ENCODE peak calls at places on chromosomes 13 and 19, in seven cellular contexts. V is esophagus squamous epithelium; W is pancreas; T is GM23248; X is effector memory CD4-positive, alpha-beta T cell; M is body of pancreas; N is astrocyte. I is an unnamed sample.

GRCh38 chr13:45301263-45301662 is 39.7 kb downstream of the TPT1 start:
- DNase-seq in V (no peak), W (no peak), T (no peak), X (no peak), M (no peak), N (no peak), I (no peak)

GRCh38 chr19:16537111-16537510 is 5.1 kb downstream of the CHERP start:
- DNase-seq in V (no peak), W (no peak), T (no peak), X (no peak), M (no peak), N (no peak), I (no peak)

GRCh38 chr13:63124863-63125262 is 1709.2 kb upstream of the PCDH20 start:
- DNase-seq in V (no peak), W (no peak), T (peak; percentile 37), X (no peak), M (no peak), N (peak; percentile 10), I (no peak)

GRCh38 chr13:110920038-110920437 is 5.2 kb upstream of the ANKRD10 start:
- DNase-seq in V (no peak), W (no peak), T (no peak), X (no peak), M (peak; percentile 37), N (no peak), I (no peak)

GRCh38 chr13:111367340-111367739 is 46.9 kb downstream of the TEX29 start:
- DNase-seq in V (no peak), W (no peak), T (no peak), X (no peak), M (no peak), N (no peak), I (no peak)

GRCh38 chr13:92224825-92225224 is 826.4 kb downstream of the GPC5 start:
- DNase-seq in V (no peak), W (no peak), T (no peak), X (no peak), M (no peak), N (no peak), I (no peak)

GRCh38 chr13:100387416-100387815 is 201.2 kb downstream of the GGACT start:
- DNase-seq in V (no peak), W (no peak), T (no peak), X (no peak), M (no peak), N (no peak), I (no peak)

GRCh38 chr13:31503626-31504025 is 235.7 kb upstream of the RXFP2 start:
- DNase-seq in V (no peak), W (no peak), T (no peak), X (no peak), M (no peak), N (no peak), I (no peak)

GRCh38 chr19:7862413-7862951 is 11.7 kb downstream of the PRR36 start:
- DNase-seq in V (no peak), W (peak; percentile 81), T (peak; percentile 56), X (peak; percentile 62), M (peak; percentile 43), N (no peak), I (peak; percentile 68)

GRCh38 chr13:91270031-91270430 is 77.5 kb upstream of the MIR17HG start:
- DNase-seq in V (no peak), W (no peak), T (no peak), X (no peak), M (no peak), N (no peak), I (no peak)

GRCh38 chr19:40791996-40792395 is 7.0 kb upstream of the EGLN2 start:
- DNase-seq in V (no peak), W (no peak), T (no peak), X (no peak), M (no peak), N (no peak), I (no peak)

GRCh38 chr19:31392514-31392913 is 43.3 kb upstream of the TSHZ3 start:
- DNase-seq in V (no peak), W (no peak), T (no peak), X (no peak), M (no peak), N (no peak), I (no peak)

GRCh38 chr19:52809801-52810200 is 11.6 kb downstream of the ZNF28 start:
- DNase-seq in V (no peak), W (peak; percentile 49), T (no peak), X (no peak), M (no peak), N (no peak), I (no peak)

GRCh38 chr19:10431943-10432735 is 11.8 kb downstream of the PDE4A start:
- DNase-seq in V (no peak), W (peak; percentile 86), T (peak; percentile 80), X (peak; percentile 68), M (peak; percentile 67), N (no peak), I (peak; percentile 72)

DNA sequence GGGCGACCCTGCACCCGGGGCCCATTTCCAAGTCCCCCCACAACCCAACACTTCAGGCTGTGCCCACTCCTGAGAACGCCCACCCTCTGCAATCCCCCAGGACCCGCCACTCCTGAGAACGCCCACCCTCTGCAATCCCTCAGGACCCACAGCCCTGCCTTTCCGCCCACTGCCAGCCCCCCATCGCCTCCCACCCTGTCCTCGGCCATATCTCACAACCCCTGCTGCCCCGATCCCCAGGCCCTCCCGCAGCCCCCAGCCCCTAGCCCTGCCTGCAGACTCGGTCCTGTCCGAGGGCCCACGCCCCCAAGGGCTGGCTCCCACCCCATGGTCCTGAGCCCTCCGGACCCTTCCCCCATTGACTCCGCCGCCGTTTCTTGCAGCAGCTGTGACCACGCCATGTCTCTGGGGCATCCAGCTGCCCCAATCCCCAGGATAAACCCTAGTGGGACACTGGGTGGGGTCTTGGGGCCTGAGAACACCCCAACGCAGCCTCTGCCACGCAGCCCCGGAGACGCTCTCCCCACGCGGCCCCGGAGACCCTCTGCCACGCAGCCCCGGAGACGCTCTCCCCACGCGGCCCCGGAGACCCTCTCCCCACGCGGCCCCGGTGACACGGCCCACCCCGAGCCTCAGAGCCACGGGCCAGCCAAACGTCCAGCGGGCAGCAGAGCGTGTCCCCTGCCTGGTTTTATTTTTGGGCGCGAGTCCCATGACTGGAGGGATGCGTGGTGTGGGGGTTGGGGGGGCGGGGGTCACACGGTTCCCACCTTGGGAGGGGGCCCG is 17.0 kb downstream of the SBNO2 start:
- DNase-seq in V (no peak), W (peak; percentile 69), T (no peak), X (no peak), M (no peak), N (no peak), I (no peak)
- H3K36me3 ChIP-seq in V (peaks cover 5% of the 10 kb centered on the region), W (no peaks in the 10 kb centered on the region), T (no peaks in the 10 kb centered on the region), X (peaks cover 29% of the 10 kb centered on the region), M (peaks cover 3% of the 10 kb centered on the region), N (no peaks in the 10 kb centered on the region), I (no peaks in the 10 kb centered on the region)

GRCh38 chr19:43910884-43911283 is 24.2 kb downstream of the ZNF45 start:
- DNase-seq in V (no peak), W (no peak), T (no peak), X (no peak), M (no peak), N (no peak), I (no peak)
- H3K9me3 ChIP-seq in V (peaks cover 97% of the 10 kb centered on the region), W (peaks cover 4% of the 10 kb centered on the region), T (peaks cover 5% of the 10 kb centered on the region), X (peaks cover 83% of the 10 kb centered on the region), M (peaks cover 4% of the 10 kb centered on the region), N (peaks cover 38% of the 10 kb centered on the region), I (peaks cover 65% of the 10 kb centered on the region)

GRCh38 chr13:99301056-99301838 is 6.0 kb downstream of the GPR183 start:
- DNase-seq in V (no peak), W (no peak), T (no peak), X (no peak), M (no peak), N (no peak), I (no peak)
- H3K4me3 ChIP-seq in V (no peak overlapping the region), W (no peak overlapping the region), T (no peak overlapping the region), X (peak overlapping the region; percentile 85), M (no peak overlapping the region), N (no peak overlapping the region), I (peak overlapping the region; percentile 50)

GRCh38 chr19:18855647-18856384 is 24.1 kb downstream of the UPF1 start:
- DNase-seq in V (no peak), W (no peak), T (no peak), X (no peak), M (no peak), N (no peak), I (no peak)

GRCh38 chr19:18851673-18852325 is 20.0 kb downstream of the UPF1 start:
- DNase-seq in V (no peak), W (peak; percentile 62), T (no peak), X (no peak), M (no peak), N (no peak), I (no peak)

GRCh38 chr19:18854982-18855381 is 23.2 kb downstream of the UPF1 start:
- DNase-seq in V (no peak), W (peak; percentile 62), T (no peak), X (no peak), M (no peak), N (no peak), I (no peak)

GRCh38 chr19:18852634-18853033 is 20.9 kb downstream of the UPF1 start:
- DNase-seq in V (no peak), W (peak; percentile 27), T (no peak), X (no peak), M (no peak), N (no peak), I (no peak)

DNA sequence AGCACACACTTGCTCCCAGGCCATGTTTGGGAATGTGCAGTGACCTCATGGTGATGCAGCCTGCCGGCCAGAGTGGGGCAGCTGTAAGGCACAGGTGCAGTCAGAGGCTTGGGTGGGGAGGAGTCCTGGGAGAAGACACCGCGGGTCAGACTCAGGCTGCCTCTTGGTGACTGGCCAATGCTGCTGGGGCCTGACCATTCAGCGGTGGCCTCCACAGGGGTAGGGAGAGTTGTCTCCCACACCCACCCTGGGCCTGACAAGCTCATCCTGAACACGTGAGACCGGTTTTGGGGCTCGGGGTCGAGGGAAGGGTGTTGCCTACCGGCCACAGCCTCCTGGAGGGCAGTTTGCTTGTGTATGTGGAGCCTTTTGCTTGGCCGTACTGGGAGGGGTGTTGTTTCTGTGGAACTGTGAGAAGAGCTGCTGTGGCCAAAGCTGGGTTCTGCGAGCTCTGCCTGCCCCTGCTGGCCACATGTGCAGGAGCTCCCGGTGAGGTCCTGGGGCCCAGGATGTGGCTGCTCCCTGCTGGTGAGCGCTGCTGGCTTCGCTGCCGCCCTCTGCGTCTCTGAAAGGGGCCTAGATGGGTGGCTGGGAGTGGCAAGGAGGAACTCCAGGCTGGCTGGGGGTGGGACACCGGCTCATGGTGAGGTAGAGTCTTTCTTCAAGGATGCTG is 22.1 kb downstream of the UPF1 start:
- DNase-seq in V (no peak), W (no peak), T (no peak), X (no peak), M (no peak), N (no peak), I (no peak)
- H3K36me3 ChIP-seq in V (peaks cover 56% of the 10 kb centered on the region), W (peaks cover 6% of the 10 kb centered on the region), T (peaks cover 39% of the 10 kb centered on the region), X (peaks cover 99% of the 10 kb centered on the region), M (peaks cover 61% of the 10 kb centered on the region), N (peaks cover 40% of the 10 kb centered on the region), I (peaks cover 82% of the 10 kb centered on the region)

DNA sequence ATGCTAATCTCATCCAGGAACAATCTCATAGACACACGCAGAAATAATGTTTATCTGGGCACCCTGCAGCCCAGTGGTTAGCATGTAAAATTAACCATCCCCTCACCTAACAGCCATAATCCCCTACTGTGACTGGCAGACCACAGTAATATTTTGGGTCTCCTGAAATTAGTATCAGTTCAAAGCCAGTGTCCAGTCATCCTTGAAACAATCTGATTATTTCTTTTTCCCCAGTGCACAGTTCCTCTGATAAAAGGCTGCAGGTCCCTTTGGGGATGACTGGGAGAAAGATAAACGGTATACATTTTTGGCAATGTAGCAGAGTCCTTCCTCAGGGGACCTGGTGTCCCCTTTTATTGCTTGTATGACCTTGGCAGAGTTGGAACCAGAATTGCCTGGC is 50.4 kb upstream of the CYSLTR2 start:
- DNase-seq in V (no peak), W (no peak), T (no peak), X (no peak), M (no peak), N (no peak), I (no peak)
- H3K9me3 ChIP-seq in V (peaks cover 4% of the 10 kb centered on the region), W (no peaks in the 10 kb centered on the region), T (no peaks in the 10 kb centered on the region), X (no peaks in the 10 kb centered on the region), M (no peaks in the 10 kb centered on the region), N (no peaks in the 10 kb centered on the region), I (no peaks in the 10 kb centered on the region)

I was measured in CD8-positive, alpha-beta memory T cell.